ENCODE peak calls at places on chromosome 19, in four cellular contexts. G is AG09309, N is adrenal gland, S is AG04450. U is an unnamed sample.
A peak's percentile ranks its signal among the peaks of the same experiment; 100 is the strongest.

GRCh38 chr19:46733693-46734240 is 12.1 kb upstream of the FKRP start:
- DNase-seq in G (no peak), N (no peak), S (no peak), U (no peak)

GRCh38 chr19:57317503-57317902 is 2.8 kb upstream of the ZNF543 start:
- DNase-seq in G (no peak), N (no peak), S (no peak), U (no peak)

GRCh38 chr19:50551034-50551712 is 17.1 kb downstream of the LRRC4B start:
- DNase-seq in G (no peak), N (no peak), S (no peak), U (no peak)

GRCh38 chr19:2363419-2363818 is 3.4 kb downstream of the TMPRSS9 start:
- DNase-seq in G (no peak), N (no peak), S (no peak), U (no peak)

GRCh38 chr19:33110201-33110910 is 21.6 kb upstream of the WDR88 start:
- DNase-seq in G (no peak), N (no peak), S (peak; percentile 44), U (peak; percentile 22)

GRCh38 chr19:39362682-39363657 is 20.7 kb downstream of the SAMD4B start:
- DNase-seq in G (peak; percentile 38), N (no peak), S (no peak), U (peak; percentile 67)

GRCh38 chr19:524062-524674 is 7.4 kb upstream of the CDC34 start:
- DNase-seq in G (no peak), N (no peak), S (no peak), U (peak; percentile 68)

GRCh38 chr19:13018037-13018914 is 23.0 kb downstream of the NFIX start:
- DNase-seq in G (no peak), N (no peak), S (no peak), U (peak; percentile 70)

GRCh38 chr19:51749979-51750378 is 1.7 kb downstream of the FPR1 start:
- DNase-seq in G (peak; percentile 61), N (no peak), S (no peak), U (no peak)

GRCh38 chr19:41657157-41657556 is 30.3 kb upstream of the CEACAM4 start:
- DNase-seq in G (no peak), N (no peak), S (no peak), U (no peak)

GRCh38 chr19:5985098-5985783 is 7.3 kb upstream of the RANBP3 start:
- DNase-seq in G (peak; percentile 32), N (no peak), S (no peak), U (peak; percentile 49)

DNA sequence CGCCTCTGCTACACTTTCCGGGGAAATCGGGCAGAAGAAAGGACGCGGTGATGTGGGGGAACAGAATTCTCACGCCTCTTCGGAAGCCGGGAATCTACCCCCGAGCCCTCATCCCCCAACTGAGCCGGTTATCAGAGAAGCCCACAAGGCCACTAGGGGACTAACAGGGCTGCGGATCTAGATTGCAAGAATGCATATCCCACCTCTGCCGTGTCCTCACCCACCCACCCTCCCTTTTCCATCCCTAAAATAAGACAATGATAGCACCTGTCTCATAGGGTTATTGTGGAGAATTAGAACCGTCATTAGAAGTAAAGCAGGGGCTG is 1.1 kb downstream of the IGFLR1 start:
- DNase-seq in G (no peak), N (no peak), S (no peak), U (no peak)
- TF ChIP-seq CTCF in G (no peak), N (no peak), S (no peak), U (no peak)

GRCh38 chr19:34744896-34745690 is 11.1 kb downstream of the ZNF181 start:
- DNase-seq in G (no peak), N (no peak), S (no peak), U (no peak)
- H3K4me3 ChIP-seq in G (no peak overlapping the region), N (no peak overlapping the region), S (no peak overlapping the region), U (no peak overlapping the region)

DNA sequence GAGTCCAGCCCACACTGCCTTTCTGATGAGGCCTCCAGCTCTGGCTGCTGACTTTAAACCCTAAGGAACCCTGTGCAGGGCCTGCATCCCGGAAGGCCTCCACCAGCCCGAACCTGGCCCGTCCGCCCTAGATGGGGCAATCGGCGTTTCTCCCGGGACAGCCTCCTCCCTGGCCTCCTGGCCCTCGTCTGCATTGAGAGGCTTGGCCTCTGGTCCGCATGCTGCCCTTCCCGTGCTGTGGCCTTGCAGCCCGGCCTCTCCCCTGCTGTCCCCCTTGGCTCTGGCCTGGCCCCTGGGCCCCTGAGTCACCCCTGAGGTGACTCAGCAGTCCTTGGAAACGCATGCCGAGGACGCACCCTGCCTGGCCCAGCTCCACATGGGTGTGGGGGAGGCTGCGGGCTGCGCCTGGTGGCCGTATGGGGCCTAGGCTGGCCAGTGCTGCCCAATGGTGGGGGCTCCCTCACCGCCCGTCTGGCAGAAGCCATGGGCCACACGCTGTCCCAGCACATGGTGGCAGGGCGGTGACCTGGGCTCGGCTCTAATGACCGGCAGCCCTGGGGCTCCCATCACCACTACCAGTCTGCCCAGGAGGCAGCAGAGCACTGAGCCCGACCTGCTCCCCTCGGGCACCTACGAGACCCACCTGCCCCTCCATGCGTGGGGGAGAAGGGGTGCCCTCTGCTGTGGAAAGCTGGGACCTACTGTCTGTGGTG is 25.7 kb downstream of the SH3GL1 start:
- DNase-seq in G (peak; percentile 44), N (peak; percentile 96), S (no peak), U (peak; percentile 87)
- TF ChIP-seq CTCF in G (peak; percentile 12), N (peak; percentile 68), S (no peak), U (peak; percentile 22)

GRCh38 chr19:14369399-14370168 is 11.7 kb upstream of the ADGRE5 start:
- DNase-seq in G (no peak), N (no peak), S (no peak), U (peak; percentile 28)
- H3K4me3 ChIP-seq in G (no peak overlapping the region), N (no peak overlapping the region), S (no peak overlapping the region), U (no peak overlapping the region)

DNA sequence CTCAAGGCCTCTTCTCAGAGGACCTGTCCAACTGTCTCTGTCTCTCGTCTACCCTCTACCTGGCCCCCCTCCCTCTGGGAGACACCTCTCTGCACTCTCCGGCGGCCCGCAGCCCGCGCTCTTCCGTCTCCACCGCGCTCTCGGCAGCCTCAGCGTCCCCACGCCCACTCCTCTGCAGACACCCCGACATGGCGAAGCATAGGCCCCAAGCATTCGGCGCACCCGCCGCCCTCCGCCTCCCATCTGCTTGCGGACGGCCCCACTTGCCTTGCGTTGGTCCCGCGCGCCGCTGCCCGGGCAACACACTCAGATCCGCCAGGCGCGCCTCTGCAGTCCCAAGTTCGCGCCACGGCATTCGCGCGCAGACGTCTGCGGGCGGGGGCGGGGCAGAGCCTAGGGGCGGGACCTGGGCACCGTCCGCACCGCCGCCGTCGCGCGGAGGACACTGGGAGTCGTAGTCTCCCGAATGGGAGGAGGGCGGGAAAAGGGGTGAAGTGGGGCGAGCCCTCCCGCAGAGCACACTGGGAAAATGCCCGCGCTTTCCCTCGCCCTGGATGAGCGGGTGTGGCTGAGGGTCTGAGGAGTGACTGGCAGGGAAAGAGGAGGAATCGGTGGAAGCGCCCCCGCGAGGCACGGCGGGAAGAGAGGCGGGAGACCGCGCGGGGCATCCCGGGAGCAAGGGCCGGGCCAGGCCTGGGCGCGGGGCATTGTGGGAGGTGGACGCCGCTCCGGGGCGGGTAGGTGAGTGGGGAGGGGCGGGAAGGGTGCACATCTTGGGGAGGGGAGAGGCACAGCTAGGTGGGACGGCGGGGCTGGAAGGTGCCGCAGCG is at the start of the genes LIG1 and ZSWIM9:
- DNase-seq in G (peak; percentile 79), N (peak; percentile 92), S (peak; percentile 93), U (peak; percentile 95)
- TF ChIP-seq CTCF in G (no peak), N (no peak), S (peak; percentile 4), U (peak; percentile 11)

GRCh38 chr19:29514525-29515232 is 11.1 kb upstream of the VSTM2B start:
- DNase-seq in G (no peak), N (no peak), S (no peak), U (no peak)
- H3K4me3 ChIP-seq in G (no peak overlapping the region), N (no peak overlapping the region), S (no peak overlapping the region), U (no peak overlapping the region)

DNA sequence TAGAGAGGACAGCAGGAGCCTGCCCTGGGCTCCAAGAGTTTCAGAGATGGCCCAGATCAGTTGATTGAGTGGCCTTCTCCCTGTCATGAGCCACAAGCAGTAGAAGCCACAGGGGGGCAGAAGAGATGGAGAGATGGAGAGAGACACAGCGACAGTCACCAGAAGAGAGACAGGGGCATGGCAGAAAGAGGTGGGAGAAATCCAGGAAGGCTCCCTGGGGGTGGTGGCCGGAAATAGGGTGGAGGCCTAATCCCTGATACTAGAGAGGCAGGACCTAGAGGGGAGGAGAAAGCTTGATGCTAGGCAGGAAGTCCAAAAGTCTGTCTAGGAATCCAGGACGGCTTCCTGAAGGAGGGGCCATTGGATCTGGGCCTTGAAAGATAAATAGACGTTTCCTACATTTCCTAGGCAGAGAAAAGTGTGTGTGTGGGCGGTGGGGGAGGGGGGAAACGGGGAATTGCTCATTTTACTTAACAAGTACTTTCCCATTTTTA is 9.6 kb upstream of the TPM4 start:
- DNase-seq in G (no peak), N (no peak), S (no peak), U (peak; percentile 63)
- TF ChIP-seq CTCF in G (peak; percentile 10), N (peak; percentile 33), S (peak; percentile 18), U (peak; percentile 29)

U was measured in fibroblast of villous mesenchyme.